ENCODE peak calls at places on chromosome 11, in eight cellular contexts. V is HFF-Myc; W is NCI-H2029 treated with DMSO at 0.1 percent for 48 hours; J is amniotic stem cell; E is effector memory CD4-positive, alpha-beta T cell; K is sigmoid colon; N is stimulated activated CD4-positive, alpha-beta T cell treated with anti-CD3 and anti-CD28 coated beads, Interleukin-1b, Interleukin-23, amount 100 ng/mL, for 1 hour; M is RCC 7860. S is an unnamed sample.

GRCh38 chr11:123405123-123405592 is 24.9 kb upstream of the GRAMD1B start:
- DNase-seq in V (no peak), W (no peak), J (no peak), E (no peak), K (no peak), N (no peak), M (no peak), S (no peak)

GRCh38 chr11:65316979-65317786 is 2.5 kb downstream of the CDC42EP2 start:
- DNase-seq in V (peak; percentile 91), W (peak; percentile 22), J (no peak), E (no peak), K (peak; percentile 90), N (no peak), M (peak; percentile 82), S (no peak)

GRCh38 chr11:58577441-58578135 is 1.3 kb upstream of the ZFP91 start:
- DNase-seq in V (peak; percentile 85), W (no peak), J (peak; percentile 79), E (peak; percentile 84), K (peak; percentile 87), N (peak; percentile 42), M (peak; percentile 86), S (peak; percentile 75)

GRCh38 chr11:34126959-34127848 is 21.8 kb downstream of the NAT10 start:
- DNase-seq in V (no peak), W (no peak), J (no peak), E (no peak), K (no peak), N (no peak), M (no peak), S (no peak)

GRCh38 chr11:73888244-73888643 is 11.4 kb downstream of the PAAF1 start:
- DNase-seq in V (no peak), W (no peak), J (no peak), E (no peak), K (no peak), N (no peak), M (no peak), S (no peak)

GRCh38 chr11:10792385-10793068 is 16.2 kb downstream of the EIF4G2 start:
- DNase-seq in V (peak; percentile 37), W (peak; percentile 52), J (peak; percentile 56), E (peak; percentile 62), K (peak; percentile 92), N (peak; percentile 82), M (peak; percentile 35), S (peak; percentile 84)

GRCh38 chr11:34621876-34622275 is 983 bp downstream of the EHF start:
- DNase-seq in V (no peak), W (no peak), J (no peak), E (no peak), K (no peak), N (no peak), M (no peak), S (no peak)

GRCh38 chr11:74570266-74571061 is 21.9 kb upstream of the POLD3 start:
- DNase-seq in V (no peak), W (peak; percentile 60), J (peak; percentile 23), E (no peak), K (no peak), N (no peak), M (peak; percentile 20), S (no peak)

GRCh38 chr11:7514099-7514725 is 413 bp downstream of the PPFIBP2 start:
- DNase-seq in V (no peak), W (no peak), J (no peak), E (no peak), K (peak; percentile 73), N (peak; percentile 5), M (no peak), S (no peak)

GRCh38 chr11:33893711-33894401 is 2.0 kb upstream of the LMO2 start:
- DNase-seq in V (no peak), W (no peak), J (no peak), E (peak; percentile 22), K (no peak), N (peak; percentile 37), M (no peak), S (no peak)

GRCh38 chr11:62444271-62444833 is 25.5 kb downstream of the SCGB1A1 start:
- DNase-seq in V (no peak), W (peak; percentile 50), J (no peak), E (no peak), K (peak; percentile 92), N (no peak), M (no peak), S (no peak)

GRCh38 chr11:3840289-3840869 is 380 bp downstream of the RHOG start:
- DNase-seq in V (no peak), W (no peak), J (no peak), E (peak; percentile 26), K (no peak), N (no peak), M (no peak), S (peak; percentile 23)

GRCh38 chr11:75797796-75798195 is 17.2 kb upstream of the UVRAG start:
- DNase-seq in V (no peak), W (no peak), J (no peak), E (no peak), K (no peak), N (no peak), M (no peak), S (no peak)